ENCODE peak calls at places on chromosomes 6 and 20, in four cellular contexts. A is AG08395, F is ELR, Y is DMS79 treated with DMSO at 0.1 percent for 48 hours. L is an unnamed sample.

GRCh38 chr6:161369339-161369738 is 95.5 kb upstream of the AGPAT4 start:
- DNase-seq in A (peak), F (peak), Y (no peak), L (peak)

GRCh38 chr20:41182296-41183212 is 45.2 kb downstream of the PLCG1 start:
- DNase-seq in A (no peak), F (peak), Y (no peak), L (peak)

GRCh38 chr6:52389626-52390360 is 27.8 kb downstream of the PAQR8 start:
- DNase-seq in A (peak), F (peak), Y (peak), L (peak)

GRCh38 chr20:62080249-62080993 is 14.7 kb upstream of the TAF4 start:
- DNase-seq in A (no peak), F (no peak), Y (peak), L (no peak)

GRCh38 chr6:41098366-41098765 is 25.6 kb downstream of the NFYA start:
- DNase-seq in A (no peak), F (no peak), Y (peak), L (no peak)

GRCh38 chr6:106512048-106512957 is 117.0 kb downstream of the RTN4IP1 start:
- DNase-seq in A (peak), F (peak), Y (peak), L (peak)

GRCh38 chr20:59820204-59821041 is 113.0 kb downstream of the SYCP2 start:
- DNase-seq in A (no peak), F (no peak), Y (peak), L (no peak)

GRCh38 chr6:125099211-125100017 is 54.2 kb upstream of the TPD52L1 start:
- DNase-seq in A (peak), F (peak), Y (peak), L (peak)

GRCh38 chr20:3316131-3316530 is 77.1 kb upstream of the SLC4A11 start:
- DNase-seq in A (no peak), F (no peak), Y (no peak), L (no peak)

GRCh38 chr6:37822851-37823682 is 3.5 kb downstream of the ZFAND3 start:
- DNase-seq in A (no peak), F (no peak), Y (no peak), L (peak)

GRCh38 chr6:20922743-20923142 is 388.5 kb downstream of the CDKAL1 start:
- DNase-seq in A (no peak), F (peak), Y (no peak), L (no peak)

GRCh38 chr6:39669117-39669690 is 56.0 kb downstream of the KIF6 start:
- DNase-seq in A (no peak), F (peak), Y (no peak), L (no peak)

GRCh38 chr20:39773380-39774000 is 811.3 kb downstream of the DHX35 start:
- DNase-seq in A (no peak), F (no peak), Y (no peak), L (no peak)

GRCh38 chr6:116136933-116137340 is 11.0 kb upstream of the COL10A1 start:
- DNase-seq in A (no peak), F (no peak), Y (no peak), L (no peak)

GRCh38 chr6:39206250-39206721 is 23.0 kb downstream of the KCNK5 start:
- DNase-seq in A (no peak), F (no peak), Y (no peak), L (peak)

GRCh38 chr20:419556-420168 is 11.6 kb downstream of the RBCK1 start:
- DNase-seq in A (no peak), F (no peak), Y (no peak), L (no peak)

GRCh38 chr6:89985744-89986493 is 91.7 kb downstream of the GJA10 start:
- DNase-seq in A (peak), F (peak), Y (peak), L (peak)

GRCh38 chr20:9555781-9556180 is 41.4 kb downstream of the LAMP5 start:
- DNase-seq in A (no peak), F (peak), Y (no peak), L (peak)